ENCODE peak calls at places on chromosomes 16 and 17, in ten cellular contexts. T is CMK; N is EL; X is GM13977; A is NCI-H1092; W is kidney; Q is A549; G is left ventricle myocardium superior; E is astrocyte of the cerebellum; K is activated naive CD8-positive, alpha-beta T cell treated with anti-CD3 and anti-CD28 coated beads, Interleukin-2, amount 50 U/mL, for 24 hours. M is an unnamed sample.

GRCh38 chr17:49193513-49194296 is 16.7 kb downstream of the GNGT2 start:
- DNase-seq in A (no peak), N (peak), T (no peak), Q (peak), K (peak), E (peak), W (peak), G (peak), X (peak), M (peak)

GRCh38 chr17:48678141-48678971 is 44.0 kb downstream of the PRAC1 start:
- DNase-seq in W (peak), Q (peak), N (peak), E (no peak), X (peak), K (peak), G (peak), A (peak), T (peak), M (peak)

GRCh38 chr17:42200702-42201101 is 6.4 kb upstream of the GHDC start:
- DNase-seq in Q (no peak), X (no peak), N (no peak), E (no peak), K (no peak), W (no peak), A (no peak), G (peak), T (no peak), M (no peak)

GRCh38 chr17:6575596-6575988 is 19.2 kb upstream of the PITPNM3 start:
- DNase-seq in T (no peak), Q (no peak), G (no peak), W (no peak), A (no peak), K (no peak), X (no peak), E (no peak), N (no peak), M (no peak)

GRCh38 chr17:31496601-31497000 is 105.1 kb downstream of the RAB11FIP4 start:
- DNase-seq in E (no peak), T (no peak), N (no peak), G (no peak), K (no peak), X (no peak), A (no peak), Q (no peak), W (peak), M (no peak)

GRCh38 chr17:29592850-29593545 is at the start of gene ANKRD13B:
- DNase-seq in W (no peak), E (no peak), G (peak), Q (peak), A (peak), N (peak), T (no peak), K (peak), X (peak), M (no peak)

GRCh38 chr17:76797441-76797840 is 59.5 kb downstream of the MFSD11 start:
- DNase-seq in E (no peak), T (no peak), X (no peak), Q (no peak), G (no peak), K (no peak), W (no peak), N (peak), A (no peak), M (no peak)

GRCh38 chr17:66829883-66830282 is 5.0 kb upstream of the CACNG5 start:
- DNase-seq in X (no peak), T (peak), A (peak), E (no peak), Q (no peak), N (no peak), G (no peak), K (no peak), W (no peak), M (no peak)

GRCh38 chr16:58727796-58728568 is 6.1 kb downstream of the GOT2 start:
- DNase-seq in E (no peak), K (no peak), T (no peak), A (no peak), N (no peak), X (no peak), W (no peak), Q (no peak), G (no peak), M (no peak)

GRCh38 chr17:44557653-44558285 is 485 bp downstream of the FZD2 start:
- DNase-seq in W (peak), N (peak), X (peak), Q (peak), E (no peak), A (peak), G (peak), T (no peak), K (peak), M (no peak)

GRCh38 chr16:85028638-85029412 is 1.2 kb downstream of the KIAA0513 start:
- DNase-seq in Q (no peak), A (no peak), W (peak), G (no peak), T (no peak), X (peak), K (peak), E (no peak), N (peak), M (no peak)

GRCh38 chr17:75366432-75366831 is 39.0 kb downstream of the GRB2 start:
- DNase-seq in A (no peak), N (no peak), T (no peak), K (no peak), Q (no peak), E (no peak), X (no peak), G (no peak), W (no peak), M (no peak)

GRCh38 chr17:29291163-29291752 is 2.7 kb downstream of the NUFIP2 start:
- DNase-seq in K (no peak), Q (peak), A (peak), T (no peak), X (peak), N (peak), E (peak), W (no peak), G (no peak), M (peak)

GRCh38 chr16:87317766-87318121 is 552 bp upstream of the C16orf95 start:
- DNase-seq in X (peak), E (no peak), T (peak), Q (peak), G (peak), A (peak), N (peak), W (peak), K (peak), M (no peak)

M was measured in GM12878.